ENCODE peak calls at places on chromosomes 5 and 9, in five cellular contexts. N is GM23248, S is HCT116, J is fibroblast of lung, O is neuronal stem cell. U is an unnamed sample.

GRCh38 chr9:114034663-114035062 is 43.4 kb downstream of the AMBP start:
- DNase-seq in N (no peak), S (no peak), J (no peak), O (no peak), U (no peak)

GRCh38 chr5:1014781-1015221 is 6.2 kb downstream of the NKD2 start:
- DNase-seq in N (no peak), S (no peak), J (no peak), O (no peak), U (no peak)

GRCh38 chr5:67293177-67293576 is 96.6 kb upstream of the CD180 start:
- DNase-seq in N (no peak), S (no peak), J (no peak), O (no peak), U (no peak)

GRCh38 chr9:36930941-36931340 is 103.1 kb downstream of the PAX5 start:
- DNase-seq in N (no peak), S (no peak), J (no peak), O (no peak), U (no peak)

GRCh38 chr5:43256261-43256966 is 56.8 kb downstream of the HMGCS1 start:
- DNase-seq in N (no peak), S (no peak), J (no peak), O (no peak), U (no peak)

GRCh38 chr9:37529111-37529510 is 43.4 kb downstream of the POLR1E start:
- DNase-seq in N (no peak), S (no peak), J (no peak), O (no peak), U (peak)

GRCh38 chr9:137107982-137108381 is 6.6 kb downstream of the DPP7 start:
- DNase-seq in N (no peak), S (no peak), J (no peak), O (no peak), U (no peak)

GRCh38 chr9:116566677-116567488 is 120.2 kb upstream of the TRIM32 start:
- DNase-seq in N (peak), S (no peak), J (peak), O (no peak), U (peak)

GRCh38 chr5:137075163-137075970 is 423.8 kb downstream of the SPOCK1 start:
- DNase-seq in N (peak), S (peak), J (no peak), O (peak), U (no peak)

GRCh38 chr9:24245988-24246387 is 299.7 kb downstream of the IZUMO3 start:
- DNase-seq in N (peak), S (peak), J (peak), O (no peak), U (no peak)

GRCh38 chr5:12133520-12133919 is 229.3 kb upstream of the CTNND2 start:
- DNase-seq in N (no peak), S (no peak), J (no peak), O (no peak), U (no peak)
- H3K9ac ChIP-seq in N (no peak), S (no peak), J (no peak), O (no peak), U (no peak)

GRCh38 chr5:169300468-169301385 is at the start of gene SLIT3:
- DNase-seq in N (peak), S (no peak), J (peak), O (peak), U (peak)

GRCh38 chr5:169302046-169302445 is 1.1 kb upstream of the SLIT3 start:
- DNase-seq in N (no peak), S (no peak), J (no peak), O (no peak), U (no peak)

GRCh38 chr5:169302491-169303118 is 1.7 kb upstream of the SLIT3 start:
- DNase-seq in N (peak), S (peak), J (peak), O (peak), U (peak)

GRCh38 chr5:169299651-169300467 is 1.1 kb downstream of the SLIT3 start:
- DNase-seq in N (peak), S (no peak), J (peak), O (peak), U (peak)

DNA sequence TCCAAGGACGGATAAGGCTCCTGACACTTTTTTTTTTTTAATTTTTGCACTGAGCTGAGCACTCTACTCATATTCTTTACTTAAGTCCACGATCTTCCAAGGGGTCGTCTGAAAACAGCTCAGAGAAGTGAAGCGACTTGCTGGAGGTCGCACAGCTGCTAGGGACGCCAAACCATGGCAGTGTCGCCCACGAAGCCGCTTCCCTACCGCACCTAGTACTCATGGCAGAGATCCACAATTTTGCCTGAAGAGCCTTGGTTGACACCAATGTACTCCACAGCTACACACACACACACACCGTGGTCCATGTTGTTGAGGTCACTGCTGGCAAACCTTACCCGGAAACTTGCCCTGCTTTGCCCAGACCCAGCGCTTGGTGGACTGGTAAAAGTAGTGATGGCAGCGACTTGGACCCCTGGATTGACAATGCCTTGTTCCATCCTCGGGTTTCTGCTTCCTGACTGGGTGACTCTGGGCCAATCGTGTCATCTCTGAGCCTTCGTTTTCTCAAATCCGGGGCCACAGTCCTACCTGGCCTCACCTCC is 519 bp upstream of the SLIT3 start:
- DNase-seq in N (peak), S (no peak), J (no peak), O (peak), U (peak)
- H2AFZ ChIP-seq in N (peak), S (no peak), J (no peak), O (peak), U (peak)

DNA sequence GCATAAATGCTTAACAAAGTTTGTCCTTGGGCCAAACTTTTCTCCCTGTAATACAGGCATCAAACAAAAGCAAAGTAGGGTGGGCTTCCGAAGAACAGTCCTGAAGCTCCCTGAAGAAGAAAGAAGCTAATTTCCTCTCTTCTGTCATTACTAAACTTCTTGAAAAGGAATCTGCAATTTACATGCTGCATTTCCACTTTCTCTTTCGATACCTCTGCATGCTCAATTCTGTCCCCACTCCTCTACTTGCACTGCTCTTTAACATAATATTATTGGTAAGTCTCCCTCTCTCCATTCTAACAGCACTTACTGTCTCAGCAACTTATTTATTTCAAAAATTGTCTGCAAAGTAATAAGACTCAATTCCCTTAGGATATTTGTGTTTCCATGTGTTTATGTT is 3.9 kb upstream of the PLPP1 start:
- DNase-seq in N (peak), S (no peak), J (peak), O (no peak), U (no peak)
- H3K9ac ChIP-seq in N (peak), S (no peak), J (no peak), O (no peak), U (no peak)

GRCh38 chr5:53368966-53369605 is 111.3 kb upstream of the FST start:
- DNase-seq in N (peak), S (no peak), J (peak), O (no peak), U (no peak)
- H2AFZ ChIP-seq in N (no peak), S (no peak), J (no peak), O (no peak), U (no peak)

GRCh38 chr9:121278535-121279169 is 10.7 kb downstream of the GSN start:
- DNase-seq in N (peak), S (peak), J (peak), O (no peak), U (peak)
- H3K9ac ChIP-seq in N (peak), S (peak), J (peak), O (no peak), U (peak)

DNA sequence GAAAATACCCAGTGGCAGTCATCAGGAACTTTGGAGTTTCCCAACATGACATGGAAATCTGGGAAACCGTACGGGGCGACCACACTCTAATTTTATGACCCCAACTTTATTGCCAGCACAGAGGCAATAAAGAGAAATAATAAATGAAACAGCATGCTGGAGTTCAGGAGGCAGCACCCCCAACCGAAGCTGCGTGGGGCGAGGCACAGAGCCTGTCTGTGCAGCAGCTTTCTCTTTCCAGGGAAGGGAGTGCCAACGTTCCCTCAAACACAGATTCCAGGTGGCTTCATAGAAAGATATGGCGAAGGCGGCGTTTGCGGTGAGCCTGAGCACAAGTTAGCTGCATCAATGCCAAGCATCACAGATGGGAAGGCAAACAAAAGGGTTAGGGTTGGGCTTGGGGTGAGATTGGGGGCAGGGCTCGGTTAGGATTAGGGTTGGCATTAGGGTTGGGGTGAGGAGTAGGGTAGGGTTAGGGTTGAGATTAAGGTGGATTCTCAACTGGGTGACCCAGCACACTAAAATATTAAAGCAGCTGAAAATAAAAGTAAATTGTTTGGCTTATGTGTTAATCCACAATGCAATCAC is 114.8 kb downstream of the HSD17B3 start:
- DNase-seq in N (no peak), S (no peak), J (no peak), O (no peak), U (no peak)
- H2AFZ ChIP-seq in N (no peak), S (no peak), J (no peak), O (peak), U (no peak)

GRCh38 chr5:124764585-124764984 is 18.1 kb upstream of the ZNF608 start:
- DNase-seq in N (no peak), S (no peak), J (no peak), O (no peak), U (no peak)
- H3K9ac ChIP-seq in N (no peak), S (no peak), J (no peak), O (no peak), U (no peak)

GRCh38 chr5:142507528-142507927 is 178.4 kb downstream of the FGF1 start:
- DNase-seq in N (no peak), S (no peak), J (no peak), O (no peak), U (no peak)
- H2AFZ ChIP-seq in N (no peak), S (no peak), J (no peak), O (peak), U (no peak)